ENCODE peak calls at places on chromosomes 6 and 20, in ten cellular contexts. Z is M059J; D is Calu3; A is fibroblast of mammary gland; B is activated CD4-positive, alpha-beta T cell treated with anti-CD3 and anti-CD28 coated beads, Interleukin-2, amount 10 ng/mL, durations not matched to agents 7 days and 5 days; H is NCI-H774; O is aorta; F is dermis microvascular lymphatic vessel endothelial cell; W is GM12878; I is AG04450. K is an unnamed sample.

GRCh38 chr6:3940703-3941102 is 91.5 kb downstream of the FAM50B start:
- DNase-seq in Z (no peak), D (no peak), A (no peak), B (no peak), H (no peak), O (no peak), F (no peak), W (no peak), I (no peak), K (no peak)

GRCh38 chr20:49386848-49387605 is 95.4 kb downstream of the KCNB1 start:
- DNase-seq in Z (no peak), D (no peak), A (no peak), B (no peak), H (peak), O (no peak), F (no peak), W (no peak), I (no peak), K (no peak)

GRCh38 chr6:74936886-74937285 is 269.0 kb downstream of the COL12A1 start:
- DNase-seq in Z (peak), D (no peak), A (peak), B (no peak), H (no peak), O (no peak), F (no peak), W (no peak), I (no peak), K (no peak)

GRCh38 chr6:32105433-32105832 is 3.7 kb downstream of the TNXB start:
- DNase-seq in Z (no peak), D (no peak), A (no peak), B (no peak), H (no peak), O (no peak), F (no peak), W (no peak), I (no peak), K (peak)

GRCh38 chr6:44010411-44011349 is 116.6 kb downstream of the MRPL14 start:
- DNase-seq in Z (peak), D (peak), A (peak), B (no peak), H (peak), O (peak), F (no peak), W (no peak), I (peak), K (peak)

GRCh38 chr20:18377896-18378481 is 88.8 kb downstream of the DZANK1 start:
- DNase-seq in Z (no peak), D (no peak), A (no peak), B (no peak), H (no peak), O (no peak), F (no peak), W (no peak), I (no peak), K (no peak)

GRCh38 chr6:163941471-163941980 is 527.0 kb downstream of the QKI start:
- DNase-seq in Z (no peak), D (no peak), A (no peak), B (no peak), H (no peak), O (no peak), F (no peak), W (no peak), I (no peak), K (no peak)

GRCh38 chr20:47717421-47717820 is 67.9 kb downstream of the SULF2 start:
- DNase-seq in Z (no peak), D (no peak), A (no peak), B (no peak), H (no peak), O (no peak), F (peak), W (no peak), I (no peak), K (no peak)

GRCh38 chr20:8271727-8272126 is 139.7 kb downstream of the PLCB1 start:
- DNase-seq in Z (no peak), D (no peak), A (no peak), B (no peak), H (no peak), O (no peak), F (no peak), W (no peak), I (no peak), K (no peak)

GRCh38 chr20:51696304-51697118 is 71.7 kb downstream of the ATP9A start:
- DNase-seq in Z (peak), D (no peak), A (peak), B (no peak), H (peak), O (no peak), F (no peak), W (no peak), I (no peak), K (peak)

GRCh38 chr6:7727150-7727950 is 1.5 kb downstream of the BMP6 start:
- DNase-seq in Z (peak), D (peak), A (no peak), B (no peak), H (no peak), O (no peak), F (no peak), W (no peak), I (no peak), K (peak)

GRCh38 chr6:75302280-75302679 is 17.7 kb upstream of the TMEM30A start:
- DNase-seq in Z (no peak), D (no peak), A (no peak), B (no peak), H (no peak), O (no peak), F (no peak), W (no peak), I (no peak), K (no peak)

GRCh38 chr6:13787146-13787545 is 27.2 kb downstream of the MCUR1 start:
- DNase-seq in Z (no peak), D (no peak), A (peak), B (no peak), H (no peak), O (no peak), F (no peak), W (no peak), I (no peak), K (peak)

GRCh38 chr6:147820520-147820919 is 312.0 kb downstream of the SAMD5 start:
- DNase-seq in Z (no peak), D (no peak), A (no peak), B (no peak), H (peak), O (no peak), F (no peak), W (no peak), I (no peak), K (no peak)

GRCh38 chr6:25250878-25251277 is 28.3 kb upstream of the CARMIL1 start:
- DNase-seq in Z (peak), D (no peak), A (peak), B (no peak), H (no peak), O (no peak), F (no peak), W (peak), I (no peak), K (no peak)

GRCh38 chr20:43975096-43975768 is 60.6 kb downstream of the TOX2 start:
- DNase-seq in Z (peak), D (peak), A (peak), B (no peak), H (no peak), O (no peak), F (no peak), W (no peak), I (peak), K (peak)

GRCh38 chr6:1396952-1397868 is 7.8 kb downstream of the FOXF2 start:
- DNase-seq in Z (peak), D (peak), A (peak), B (peak), H (peak), O (no peak), F (peak), W (peak), I (peak), K (peak)

GRCh38 chr20:10645205-10645570 is 28.6 kb downstream of the JAG1 start:
- DNase-seq in Z (no peak), D (no peak), A (no peak), B (no peak), H (no peak), O (no peak), F (no peak), W (no peak), I (no peak), K (no peak)

GRCh38 chr6:26097268-26097875 is 10.1 kb downstream of the HFE start:
- DNase-seq in Z (peak), D (peak), A (peak), B (peak), H (peak), O (no peak), F (peak), W (no peak), I (no peak), K (peak)

GRCh38 chr20:53918949-53919361 is 151.4 kb downstream of the BCAS1 start:
- DNase-seq in Z (peak), D (no peak), A (no peak), B (no peak), H (no peak), O (no peak), F (no peak), W (no peak), I (no peak), K (no peak)

GRCh38 chr6:109001554-109001953 is 93.1 kb downstream of the SESN1 start:
- DNase-seq in Z (no peak), D (no peak), A (no peak), B (no peak), H (no peak), O (no peak), F (no peak), W (no peak), I (no peak), K (peak)

GRCh38 chr6:51429042-51429712 is 610.5 kb downstream of the TFAP2B start:
- DNase-seq in Z (no peak), D (no peak), A (no peak), B (no peak), H (no peak), O (no peak), F (no peak), W (no peak), I (no peak), K (no peak)

GRCh38 chr20:25065625-25066338 is 7.8 kb upstream of the ACSS1 start:
- DNase-seq in Z (peak), D (peak), A (peak), B (peak), H (no peak), O (peak), F (peak), W (peak), I (no peak), K (peak)

GRCh38 chr20:5215592-5216304 is 88.9 kb downstream of the CDS2 start:
- DNase-seq in Z (peak), D (no peak), A (no peak), B (no peak), H (no peak), O (no peak), F (peak), W (no peak), I (no peak), K (peak)

GRCh38 chr6:148846778-148847761 is 100.2 kb downstream of the UST start:
- DNase-seq in Z (no peak), D (no peak), A (peak), B (no peak), H (no peak), O (no peak), F (no peak), W (no peak), I (no peak), K (peak)

GRCh38 chr20:44419131-44419844 is 56.4 kb upstream of the TTPAL start:
- DNase-seq in Z (no peak), D (no peak), A (peak), B (no peak), H (no peak), O (no peak), F (no peak), W (no peak), I (no peak), K (no peak)

GRCh38 chr6:90471297-90471696 is 115.6 kb downstream of the MAP3K7 start:
- DNase-seq in Z (no peak), D (no peak), A (no peak), B (peak), H (no peak), O (no peak), F (no peak), W (no peak), I (no peak), K (no peak)

GRCh38 chr6:74356385-74356784 is 660.4 kb downstream of the CD109 start:
- DNase-seq in Z (peak), D (no peak), A (peak), B (no peak), H (no peak), O (no peak), F (no peak), W (no peak), I (no peak), K (no peak)

GRCh38 chr6:13586936-13587542 is 12.6 kb downstream of the SIRT5 start:
- DNase-seq in Z (no peak), D (no peak), A (no peak), B (no peak), H (no peak), O (no peak), F (no peak), W (no peak), I (no peak), K (peak)

GRCh38 chr6:44078795-44079671 is 48.2 kb downstream of the MRPL14 start:
- DNase-seq in Z (peak), D (peak), A (peak), B (peak), H (no peak), O (peak), F (peak), W (no peak), I (no peak), K (peak)

GRCh38 chr6:158061709-158062461 is 80.2 kb downstream of the SYNJ2 start:
- DNase-seq in Z (peak), D (no peak), A (peak), B (no peak), H (no peak), O (no peak), F (no peak), W (no peak), I (no peak), K (no peak)

GRCh38 chr20:22775671-22776139 is 191.3 kb upstream of the FOXA2 start:
- DNase-seq in Z (peak), D (no peak), A (peak), B (no peak), H (no peak), O (no peak), F (peak), W (no peak), I (no peak), K (peak)

GRCh38 chr6:114108119-114109002 is 137.4 kb upstream of the HDAC2 start:
- DNase-seq in Z (peak), D (peak), A (peak), B (peak), H (peak), O (peak), F (peak), W (no peak), I (peak), K (peak)

GRCh38 chr6:67667640-67668422 is 967.3 kb upstream of the ADGRB3 start:
- DNase-seq in Z (no peak), D (no peak), A (no peak), B (no peak), H (no peak), O (no peak), F (no peak), W (no peak), I (no peak), K (no peak)

GRCh38 chr6:119210596-119210995 is 132.1 kb upstream of the FAM184A start:
- DNase-seq in Z (no peak), D (no peak), A (no peak), B (no peak), H (no peak), O (no peak), F (no peak), W (no peak), I (no peak), K (peak)

GRCh38 chr6:150922137-150922536 is 56.6 kb downstream of the MTHFD1L start:
- DNase-seq in Z (peak), D (no peak), A (no peak), B (no peak), H (no peak), O (no peak), F (no peak), W (no peak), I (no peak), K (no peak)

GRCh38 chr6:10312445-10312844 is 102.4 kb downstream of the TFAP2A start:
- DNase-seq in Z (no peak), D (no peak), A (no peak), B (no peak), H (no peak), O (no peak), F (no peak), W (no peak), I (no peak), K (no peak)

GRCh38 chr6:105151644-105152043 is 28.2 kb downstream of the POPDC3 start:
- DNase-seq in Z (peak), D (no peak), A (no peak), B (no peak), H (no peak), O (no peak), F (no peak), W (peak), I (no peak), K (no peak)